ENCODE peak calls at places on chromosomes 5 and 9, in nine cellular contexts. Q, U, T, W, O, V, I, X and C are unnamed samples.

GRCh38 chr5:140633081-140633471 is at the start of gene CD14:
- DNase-seq in Q (peak; percentile 61), U (no peak), T (no peak), W (peak; percentile 53), O (no peak), V (no peak), I (no peak), X (peak; percentile 86), C (peak; percentile 60)

GRCh38 chr5:33631786-33632185 is 191.0 kb downstream of the TARS1 start:
- DNase-seq in Q (peak; percentile 51), U (no peak), T (peak; percentile 21), W (no peak), O (no peak), V (no peak), I (no peak), X (peak; percentile 42), C (no peak)

GRCh38 chr5:154513669-154514084 is 35.6 kb upstream of the HAND1 start:
- DNase-seq in Q (peak; percentile 58), U (no peak), T (no peak), W (no peak), O (no peak), V (no peak), I (peak; percentile 13), X (peak; percentile 47), C (peak; percentile 35)

GRCh38 chr9:4567601-4568000 is 77.3 kb downstream of the SLC1A1 start:
- DNase-seq in Q (no peak), U (no peak), T (no peak), W (no peak), O (no peak), V (peak; percentile 29), I (no peak), X (no peak), C (no peak)

GRCh38 chr5:65075623-65076250 is 307.0 kb downstream of the CWC27 start:
- DNase-seq in Q (no peak), U (no peak), T (no peak), W (no peak), O (no peak), V (no peak), I (no peak), X (no peak), C (no peak)

GRCh38 chr9:88791105-88791805 is 200.0 kb upstream of the S1PR3 start:
- DNase-seq in Q (peak; percentile 92), U (no peak), T (peak; percentile 92), W (no peak), O (no peak), V (no peak), I (no peak), X (peak; percentile 97), C (peak; percentile 89)

GRCh38 chr5:1465966-1466471 is 20.8 kb upstream of the SLC6A3 start:
- DNase-seq in Q (no peak), U (no peak), T (no peak), W (no peak), O (no peak), V (no peak), I (peak; percentile 34), X (no peak), C (no peak)

GRCh38 chr9:37801287-37801850 is 772 bp downstream of the DCAF10 start:
- DNase-seq in Q (no peak), U (no peak), T (peak; percentile 9), W (no peak), O (no peak), V (peak; percentile 51), I (peak; percentile 68), X (peak; percentile 75), C (peak; percentile 75)

GRCh38 chr5:54526604-54527359 is 9.2 kb downstream of the SNX18 start:
- DNase-seq in Q (no peak), U (no peak), T (no peak), W (no peak), O (no peak), V (no peak), I (no peak), X (no peak), C (no peak)

GRCh38 chr5:65938256-65938655 is 11.9 kb downstream of the ERBIN start:
- DNase-seq in Q (no peak), U (no peak), T (no peak), W (no peak), O (no peak), V (no peak), I (no peak), X (no peak), C (no peak)

GRCh38 chr9:129702563-129702962 is 37.1 kb downstream of the PRRX2 start:
- DNase-seq in Q (peak; percentile 29), U (no peak), T (peak; percentile 88), W (no peak), O (no peak), V (no peak), I (no peak), X (peak; percentile 97), C (peak; percentile 91)

GRCh38 chr5:151509231-151509630 is 61.8 kb downstream of the SLC36A1 start:
- DNase-seq in Q (peak; percentile 82), U (no peak), T (no peak), W (no peak), O (no peak), V (peak; percentile 29), I (no peak), X (no peak), C (no peak)

GRCh38 chr5:88033191-88033590 is 235.5 kb downstream of the TMEM161B start:
- DNase-seq in Q (no peak), U (no peak), T (no peak), W (no peak), O (no peak), V (no peak), I (no peak), X (no peak), C (no peak)

GRCh38 chr9:20490246-20490834 is 132.0 kb downstream of the MLLT3 start:
- DNase-seq in Q (peak; percentile 72), U (no peak), T (no peak), W (no peak), O (no peak), V (no peak), I (peak; percentile 68), X (no peak), C (no peak)

GRCh38 chr5:130065617-130066016 is 161.4 kb downstream of the CHSY3 start:
- DNase-seq in Q (no peak), U (no peak), T (no peak), W (no peak), O (no peak), V (no peak), I (no peak), X (no peak), C (no peak)

GRCh38 chr5:158718738-158719505 is 380.8 kb downstream of the EBF1 start:
- DNase-seq in Q (no peak), U (no peak), T (peak; percentile 21), W (no peak), O (no peak), V (no peak), I (no peak), X (peak; percentile 81), C (peak; percentile 89)

GRCh38 chr9:33158555-33159057 is 8.5 kb downstream of the B4GALT1 start:
- DNase-seq in Q (no peak), U (no peak), T (no peak), W (no peak), O (no peak), V (no peak), I (no peak), X (no peak), C (no peak)

GRCh38 chr5:179822059-179822432 is 1.3 kb downstream of the SQSTM1 start:
- DNase-seq in Q (peak; percentile 23), U (no peak), T (no peak), W (no peak), O (no peak), V (no peak), I (no peak), X (no peak), C (no peak)
- H3K4me3 ChIP-seq in Q (peak overlapping the region; percentile 91), U (peak overlapping the region; percentile 91), T (peak overlapping the region; percentile 87), W (peak overlapping the region; percentile 99), O (peak overlapping the region; percentile 87), V (peak overlapping the region; percentile 82), I (peak overlapping the region; percentile 88), X (peak overlapping the region; percentile 78), C (peak overlapping the region; percentile 87)

GRCh38 chr5:57494104-57495098 is 11.8 kb upstream of the ACTBL2 start:
- DNase-seq in Q (peak; percentile 97), U (no peak), T (peak; percentile 98), W (peak; percentile 13), O (peak; percentile 90), V (peak; percentile 93), I (peak; percentile 63), X (peak; percentile 98), C (peak; percentile 98)
- H3K9ac ChIP-seq in Q (peak overlapping the region; percentile 42), U (no peak overlapping the region), T (peak overlapping the region; percentile 66), W (no peak overlapping the region), O (peak overlapping the region; percentile 61), V (peak overlapping the region; percentile 50), I (no peak overlapping the region), X (peak overlapping the region; percentile 38), C (peak overlapping the region; percentile 56)

GRCh38 chr9:70390922-70391321 is 23.5 kb downstream of the KLF9 start:
- DNase-seq in Q (no peak), U (no peak), T (no peak), W (no peak), O (no peak), V (peak; percentile 72), I (no peak), X (no peak), C (no peak)

GRCh38 chr9:70389642-70390266 is 24.7 kb downstream of the KLF9 start:
- DNase-seq in Q (peak; percentile 33), U (no peak), T (peak; percentile 49), W (no peak), O (no peak), V (peak; percentile 44), I (peak; percentile 60), X (peak; percentile 76), C (peak; percentile 57)

GRCh38 chr9:70395652-70396051 is 18.8 kb downstream of the KLF9 start:
- DNase-seq in Q (no peak), U (no peak), T (no peak), W (no peak), O (no peak), V (no peak), I (no peak), X (no peak), C (no peak)

GRCh38 chr9:70392189-70392588 is 22.3 kb downstream of the KLF9 start:
- DNase-seq in Q (no peak), U (no peak), T (no peak), W (no peak), O (no peak), V (peak; percentile 12), I (no peak), X (peak; percentile 22), C (peak; percentile 40)

GRCh38 chr9:70392850-70393249 is 21.6 kb downstream of the KLF9 start:
- DNase-seq in Q (no peak), U (no peak), T (no peak), W (no peak), O (no peak), V (no peak), I (no peak), X (no peak), C (no peak)
- H3K4me3 ChIP-seq in Q (no peak overlapping the region), U (no peak overlapping the region), T (no peak overlapping the region), W (no peak overlapping the region), O (no peak overlapping the region), V (no peak overlapping the region), I (no peak overlapping the region), X (no peak overlapping the region), C (no peak overlapping the region)

DNA sequence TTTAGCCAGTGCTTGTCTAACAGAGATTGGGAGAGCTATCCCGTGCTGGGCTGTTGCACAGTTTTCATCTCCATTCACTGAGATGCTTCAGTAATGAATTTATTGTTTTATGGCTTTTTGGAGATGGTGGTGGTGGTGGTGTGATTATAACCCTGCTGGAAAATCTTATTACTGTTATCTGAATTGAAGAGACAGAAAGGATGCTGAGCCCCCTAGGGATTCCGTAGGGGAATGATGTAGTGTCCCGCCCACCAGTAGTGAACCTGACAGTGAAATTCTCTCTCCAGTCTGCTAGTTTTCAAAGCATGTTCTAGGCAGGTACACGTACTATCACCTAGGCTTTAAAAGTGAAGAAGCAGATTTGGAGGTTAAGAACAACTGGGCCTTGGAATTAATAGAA is 1.9 kb downstream of the RAI14 start:
- DNase-seq in Q (no peak), U (no peak), T (peak; percentile 66), W (peak; percentile 10), O (no peak), V (no peak), I (no peak), X (peak; percentile 64), C (peak; percentile 57)
- H3K9ac ChIP-seq in Q (peak overlapping the region; percentile 67), U (no peak overlapping the region), T (peak overlapping the region; percentile 100), W (peak overlapping the region; percentile 72), O (peak overlapping the region; percentile 89), V (peak overlapping the region; percentile 100), I (peak overlapping the region; percentile 70), X (peak overlapping the region; percentile 97), C (peak overlapping the region; percentile 91)